ENCODE peak calls at places on chromosomes 4 and X, in four cellular contexts. One of them, this sample, is unnamed.

GRCh38 chr4:95362906-95363578 is 185.7 kb downstream of the UNC5C start:
- DNase-seq in kidney epithelial cell: no peak
- DNase-seq in activated CD8-positive, alpha-beta memory T cell treated with anti-CD3 and anti-CD28 coated beads for 48 hours: no peak
- DNase-seq in foreskin fibroblast: no peak
- DNase-seq in this sample: no peak

GRCh38 chr4:23374280-23374679 is 515.6 kb downstream of the PPARGC1A start:
- DNase-seq in foreskin fibroblast: peak; percentile 2
- DNase-seq in kidney epithelial cell: peak; percentile 70
- DNase-seq in activated CD8-positive, alpha-beta memory T cell treated with anti-CD3 and anti-CD28 coated beads for 48 hours: no peak
- DNase-seq in this sample: no peak

GRCh38 chr4:166481739-166482138 is 608.7 kb downstream of the TLL1 start:
- DNase-seq in kidney epithelial cell: no peak
- DNase-seq in foreskin fibroblast: peak; percentile 12
- DNase-seq in activated CD8-positive, alpha-beta memory T cell treated with anti-CD3 and anti-CD28 coated beads for 48 hours: no peak
- DNase-seq in this sample: no peak

GRCh38 chrX:24658421-24658820 is 11.3 kb upstream of the PCYT1B start:
- DNase-seq in kidney epithelial cell: no peak
- DNase-seq in activated CD8-positive, alpha-beta memory T cell treated with anti-CD3 and anti-CD28 coated beads for 48 hours: no peak
- DNase-seq in foreskin fibroblast: no peak
- DNase-seq in this sample: no peak

GRCh38 chr4:175745340-175745739 is 66.7 kb downstream of the GPM6A start:
- DNase-seq in foreskin fibroblast: no peak
- DNase-seq in kidney epithelial cell: no peak
- DNase-seq in activated CD8-positive, alpha-beta memory T cell treated with anti-CD3 and anti-CD28 coated beads for 48 hours: no peak
- DNase-seq in this sample: no peak

GRCh38 chr4:2787230-2788100 is 5.4 kb upstream of the SH3BP2 start:
- DNase-seq in kidney epithelial cell: no peak
- DNase-seq in activated CD8-positive, alpha-beta memory T cell treated with anti-CD3 and anti-CD28 coated beads for 48 hours: peak; percentile 49
- DNase-seq in foreskin fibroblast: no peak
- DNase-seq in this sample: no peak

GRCh38 chr4:189096108-189096507 is 844.6 kb upstream of the FRG1 start:
- DNase-seq in foreskin fibroblast: no peak
- DNase-seq in kidney epithelial cell: no peak
- DNase-seq in activated CD8-positive, alpha-beta memory T cell treated with anti-CD3 and anti-CD28 coated beads for 48 hours: no peak
- DNase-seq in this sample: no peak

GRCh38 chr4:113675731-113676707 is 85.5 kb downstream of the CAMK2D start:
- DNase-seq in kidney epithelial cell: no peak
- DNase-seq in activated CD8-positive, alpha-beta memory T cell treated with anti-CD3 and anti-CD28 coated beads for 48 hours: no peak
- DNase-seq in foreskin fibroblast: peak; percentile 37
- DNase-seq in this sample: no peak

GRCh38 chrX:155778844-155779553 is 102.1 kb upstream of the VAMP7 start:
- DNase-seq in foreskin fibroblast: no peak
- DNase-seq in kidney epithelial cell: no peak
- DNase-seq in activated CD8-positive, alpha-beta memory T cell treated with anti-CD3 and anti-CD28 coated beads for 48 hours: no peak
- DNase-seq in this sample: no peak

GRCh38 chr4:128803783-128804182 is 5.7 kb upstream of the JADE1 start:
- DNase-seq in activated CD8-positive, alpha-beta memory T cell treated with anti-CD3 and anti-CD28 coated beads for 48 hours: no peak
- DNase-seq in foreskin fibroblast: no peak
- DNase-seq in kidney epithelial cell: no peak
- DNase-seq in this sample: no peak

GRCh38 chrX:110588164-110588563 is 207.5 kb downstream of the CHRDL1 start:
- DNase-seq in activated CD8-positive, alpha-beta memory T cell treated with anti-CD3 and anti-CD28 coated beads for 48 hours: no peak
- DNase-seq in foreskin fibroblast: no peak
- DNase-seq in kidney epithelial cell: no peak
- DNase-seq in this sample: no peak

GRCh38 chr4:1363540-1363939 is 16.5 kb downstream of the UVSSA start:
- DNase-seq in foreskin fibroblast: no peak
- DNase-seq in activated CD8-positive, alpha-beta memory T cell treated with anti-CD3 and anti-CD28 coated beads for 48 hours: no peak
- DNase-seq in kidney epithelial cell: no peak
- DNase-seq in this sample: no peak

GRCh38 chr4:176548571-176548970 is 228.8 kb downstream of the SPCS3 start:
- DNase-seq in kidney epithelial cell: peak; percentile 39
- DNase-seq in foreskin fibroblast: peak; percentile 89
- DNase-seq in activated CD8-positive, alpha-beta memory T cell treated with anti-CD3 and anti-CD28 coated beads for 48 hours: no peak
- DNase-seq in this sample: no peak

GRCh38 chr4:76588268-76588667 is 153.2 kb downstream of the SHROOM3 start:
- DNase-seq in kidney epithelial cell: no peak
- DNase-seq in activated CD8-positive, alpha-beta memory T cell treated with anti-CD3 and anti-CD28 coated beads for 48 hours: no peak
- DNase-seq in foreskin fibroblast: no peak
- DNase-seq in this sample: no peak

GRCh38 chr4:173536808-173537429 is 6.9 kb upstream of the HAND2 start:
- DNase-seq in kidney epithelial cell: no peak
- DNase-seq in activated CD8-positive, alpha-beta memory T cell treated with anti-CD3 and anti-CD28 coated beads for 48 hours: no peak
- DNase-seq in foreskin fibroblast: no peak
- DNase-seq in this sample: no peak

GRCh38 chrX:1465261-1466231 is 12.8 kb upstream of the ASMTL start:
- DNase-seq in kidney epithelial cell: no peak
- DNase-seq in foreskin fibroblast: peak; percentile 15
- DNase-seq in activated CD8-positive, alpha-beta memory T cell treated with anti-CD3 and anti-CD28 coated beads for 48 hours: no peak
- DNase-seq in this sample: no peak

GRCh38 chrX:118272237-118272636 is 73.7 kb upstream of the WDR44 start:
- DNase-seq in activated CD8-positive, alpha-beta memory T cell treated with anti-CD3 and anti-CD28 coated beads for 48 hours: no peak
- DNase-seq in kidney epithelial cell: no peak
- DNase-seq in foreskin fibroblast: peak; percentile 41
- DNase-seq in this sample: no peak

GRCh38 chr4:183261953-183262775 is 57.9 kb downstream of the CLDN22 start:
- DNase-seq in kidney epithelial cell: no peak
- DNase-seq in activated CD8-positive, alpha-beta memory T cell treated with anti-CD3 and anti-CD28 coated beads for 48 hours: peak; percentile 20
- DNase-seq in foreskin fibroblast: peak; percentile 91
- DNase-seq in this sample: peak; percentile 6

GRCh38 chr4:22500831-22501714 is 14.8 kb downstream of the ADGRA3 start:
- DNase-seq in kidney epithelial cell: peak; percentile 77
- DNase-seq in foreskin fibroblast: peak; percentile 79
- DNase-seq in activated CD8-positive, alpha-beta memory T cell treated with anti-CD3 and anti-CD28 coated beads for 48 hours: no peak
- DNase-seq in this sample: no peak

GRCh38 chr4:94892051-94892450 is 134.3 kb downstream of the BMPR1B start:
- DNase-seq in foreskin fibroblast: no peak
- DNase-seq in activated CD8-positive, alpha-beta memory T cell treated with anti-CD3 and anti-CD28 coated beads for 48 hours: no peak
- DNase-seq in kidney epithelial cell: no peak
- DNase-seq in this sample: no peak